ENCODE peak calls at places on chromosomes 5 and 9, in six cellular contexts. U is ACHN; B is BE2C; W is neural progenitor cell; S is stromal cell of bone marrow; N is activated naive CD4-positive, alpha-beta T cell treated with anti-CD3 and anti-CD28 coated beads, Interleukin-2, amount 50 U/mL, for 72 hours. Z is an unnamed sample.

GRCh38 chr9:19999491-20000057 is 210.7 kb upstream of the SLC24A2 start:
- DNase-seq in U (peak), B (no peak), W (no peak), S (peak), N (peak), Z (no peak)

GRCh38 chr9:13033959-13034695 is 245.4 kb downstream of the MPDZ start:
- DNase-seq in U (peak), B (peak), W (peak), S (peak), N (no peak), Z (peak)

GRCh38 chr5:66558562-66558961 is 37.6 kb upstream of the MAST4 start:
- DNase-seq in U (no peak), B (no peak), W (no peak), S (no peak), N (no peak), Z (no peak)

GRCh38 chr5:73768-74502 is 18.0 kb upstream of the PLEKHG4B start:
- DNase-seq in U (no peak), B (no peak), W (no peak), S (no peak), N (no peak), Z (no peak)

GRCh38 chr5:142110988-142111687 is 2.6 kb downstream of the NDFIP1 start:
- DNase-seq in U (no peak), B (no peak), W (no peak), S (no peak), N (no peak), Z (no peak)

GRCh38 chr5:79831381-79831780 is 141.7 kb downstream of the CMYA5 start:
- DNase-seq in U (no peak), B (no peak), W (no peak), S (no peak), N (no peak), Z (no peak)

GRCh38 chr5:107806271-107806670 is 135.5 kb upstream of the EFNA5 start:
- DNase-seq in U (no peak), B (peak), W (peak), S (no peak), N (no peak), Z (peak)

GRCh38 chr9:21461377-21461776 is 20.7 kb downstream of the IFNE start:
- DNase-seq in U (no peak), B (no peak), W (no peak), S (no peak), N (no peak), Z (no peak)

GRCh38 chr5:8773091-8773615 is 772.7 kb downstream of the SEMA5A start:
- DNase-seq in U (no peak), B (no peak), W (no peak), S (no peak), N (no peak), Z (no peak)

GRCh38 chr5:177479774-177480173 is 6.3 kb upstream of the DBN1 start:
- DNase-seq in U (no peak), B (no peak), W (no peak), S (no peak), N (no peak), Z (peak)

GRCh38 chr9:109568568-109569210 is 70.6 kb upstream of the PTPN3 start:
- DNase-seq in U (no peak), B (no peak), W (no peak), S (no peak), N (no peak), Z (no peak)

GRCh38 chr9:133333011-133333410 is 3.0 kb downstream of the SURF6 start:
- DNase-seq in U (no peak), B (peak), W (no peak), S (no peak), N (no peak), Z (no peak)

GRCh38 chr5:25950681-25951080 is 1087.7 kb downstream of the CDH9 start:
- DNase-seq in U (no peak), B (peak), W (no peak), S (no peak), N (no peak), Z (peak)

GRCh38 chr9:131500377-131500776 is 2.3 kb upstream of the POMT1 start:
- DNase-seq in U (no peak), B (no peak), W (no peak), S (no peak), N (peak), Z (no peak)

GRCh38 chr9:80995759-80996158 is 693.6 kb downstream of the TLE1 start:
- DNase-seq in U (no peak), B (no peak), W (no peak), S (no peak), N (no peak), Z (no peak)

GRCh38 chr5:67395790-67396418 is 199.3 kb upstream of the CD180 start:
- DNase-seq in U (no peak), B (no peak), W (no peak), S (no peak), N (no peak), Z (no peak)

GRCh38 chr5:134063421-134063820 is 51.1 kb upstream of the TCF7 start:
- DNase-seq in U (no peak), B (peak), W (no peak), S (no peak), N (no peak), Z (no peak)

GRCh38 chr9:91994422-91994821 is 44.4 kb upstream of the ROR2 start:
- DNase-seq in U (no peak), B (no peak), W (no peak), S (no peak), N (no peak), Z (peak)

GRCh38 chr9:127927457-127928231 is 2.9 kb downstream of the PIP5KL1 start:
- DNase-seq in U (no peak), B (no peak), W (peak), S (no peak), N (no peak), Z (no peak)

GRCh38 chr9:23825143-23825531 is 903 bp downstream of the ELAVL2 start:
- DNase-seq in U (no peak), B (peak), W (peak), S (no peak), N (no peak), Z (peak)

GRCh38 chr9:3857673-3858072 is 331.9 kb upstream of the RFX3 start:
- DNase-seq in U (no peak), B (no peak), W (no peak), S (no peak), N (no peak), Z (no peak)

GRCh38 chr5:98781520-98781919 is 8.1 kb downstream of the RGMB start:
- DNase-seq in U (no peak), B (no peak), W (no peak), S (no peak), N (no peak), Z (no peak)

Z was measured in SK-N-DZ.